ENCODE peak calls at places on chromosome 17, in four cellular contexts. V is SK-N-SH, F is HCT116, K is HepG2. P is an unnamed sample.

GRCh38 chr17:82645516-82645915 is 2.7 kb downstream of the WDR45B start:
- DNase-seq in V (no peak), F (no peak), K (no peak), P (no peak)

GRCh38 chr17:66807182-66807581 is 27.7 kb upstream of the CACNG5 start:
- DNase-seq in V (no peak), F (no peak), K (no peak), P (no peak)

GRCh38 chr17:81160306-81160705 is 5.0 kb upstream of the PVALEF start:
- DNase-seq in V (no peak), F (no peak), K (no peak), P (no peak)

GRCh38 chr17:16515933-16516332 is 23.9 kb upstream of the LRRC75A start:
- DNase-seq in V (no peak), F (no peak), K (no peak), P (no peak)

GRCh38 chr17:43984521-43984920 is 19.9 kb upstream of the NAGS start:
- DNase-seq in V (peak), F (no peak), K (no peak), P (no peak)

GRCh38 chr17:21078056-21078825 is 35.4 kb upstream of the USP22 start:
- DNase-seq in V (no peak), F (no peak), K (no peak), P (no peak)

GRCh38 chr17:31488264-31488981 is 96.9 kb downstream of the RAB11FIP4 start:
- DNase-seq in V (peak), F (no peak), K (no peak), P (no peak)

GRCh38 chr17:44767493-44767892 is 8.7 kb downstream of the ADAM11 start:
- DNase-seq in V (no peak), F (no peak), K (no peak), P (no peak)

GRCh38 chr17:2070241-2071023 is 15.5 kb downstream of the HIC1 start:
- DNase-seq in V (no peak), F (no peak), K (no peak), P (no peak)

GRCh38 chr17:61463068-61463980 is 11.1 kb downstream of the TBX4 start:
- DNase-seq in V (no peak), F (no peak), K (no peak), P (no peak)

GRCh38 chr17:60817187-60817586 is 139.5 kb downstream of the BCAS3 start:
- DNase-seq in V (no peak), F (no peak), K (no peak), P (no peak)

GRCh38 chr17:5526821-5527598 is 40.6 kb downstream of the MIS12 start:
- DNase-seq in V (peak), F (peak), K (peak), P (no peak)

GRCh38 chr17:5530265-5530782 is 44.0 kb downstream of the MIS12 start:
- DNase-seq in V (no peak), F (no peak), K (no peak), P (no peak)

GRCh38 chr17:5523249-5523648 is 36.9 kb downstream of the MIS12 start:
- DNase-seq in V (no peak), F (no peak), K (no peak), P (no peak)

GRCh38 chr17:5531019-5531418 is 44.7 kb downstream of the MIS12 start:
- DNase-seq in V (no peak), F (no peak), K (no peak), P (no peak)

DNA sequence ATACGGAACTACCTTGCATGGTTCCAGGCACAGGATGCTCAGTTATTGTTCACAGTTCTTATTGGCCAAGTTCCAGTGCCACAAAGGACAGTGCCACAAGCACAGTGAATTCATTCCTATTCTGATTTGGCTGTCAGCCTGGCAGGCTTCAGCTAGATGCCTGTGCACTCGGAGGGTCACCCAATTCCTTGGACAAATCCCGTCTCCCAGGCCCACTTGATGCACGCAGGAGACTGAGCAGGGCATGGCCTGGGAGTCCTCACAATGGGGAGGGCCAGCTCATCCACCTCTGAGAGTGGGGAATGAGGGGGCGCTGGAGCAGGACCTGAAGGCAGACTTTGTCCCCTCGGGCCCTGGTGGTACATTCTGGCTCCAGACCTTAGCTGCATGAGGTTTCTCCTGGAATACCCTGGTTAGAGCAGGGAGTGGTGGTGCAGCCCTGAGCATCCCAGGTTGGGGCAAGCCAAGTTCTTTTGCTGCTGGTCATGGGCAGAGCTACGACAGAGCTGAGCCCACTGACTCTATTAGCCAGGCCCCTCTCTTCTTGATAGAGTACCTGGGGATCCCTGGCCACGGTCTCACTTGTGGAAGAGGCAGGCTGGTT is 41.4 kb downstream of the MIS12 start:
- DNase-seq in V (no peak), F (no peak), K (no peak), P (no peak)
- TF ChIP-seq JUND in V (no peak), F (no peak), K (no peak), P (no peak)

GRCh38 chr17:77995146-77995852 is 36.8 kb downstream of the TNRC6C start:
- DNase-seq in V (peak), F (no peak), K (no peak), P (no peak)
- TF ChIP-seq MAX in V (no peak), F (no peak), K (no peak), P (no peak)

GRCh38 chr17:56475121-56475520 is 118.4 kb upstream of the NOG start:
- DNase-seq in V (no peak), F (no peak), K (no peak), P (no peak)

GRCh38 chr17:56468840-56469239 is 124.7 kb upstream of the NOG start:
- DNase-seq in V (no peak), F (no peak), K (no peak), P (no peak)

DNA sequence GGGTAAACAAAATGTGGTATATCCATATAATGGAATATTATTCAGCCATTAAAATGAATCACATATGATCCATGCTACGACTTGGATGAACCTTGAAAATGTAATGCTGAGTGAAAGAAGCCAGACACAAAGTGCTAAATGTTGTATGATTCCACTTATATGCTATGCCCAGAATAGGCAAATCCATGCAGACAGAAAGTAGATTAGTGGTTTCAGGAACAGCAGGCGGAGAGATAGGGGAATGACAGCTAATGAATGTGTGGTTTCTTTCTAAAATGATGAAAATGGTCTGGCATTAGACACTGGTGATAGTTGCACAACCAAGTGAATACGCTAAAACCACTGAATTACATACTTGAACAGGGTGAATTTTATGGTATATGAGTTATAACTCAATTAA is 121.8 kb upstream of the NOG start:
- DNase-seq in V (no peak), F (no peak), K (no peak), P (no peak)
- TF ChIP-seq JUND in V (no peak), F (no peak), K (no peak), P (no peak)

GRCh38 chr17:8176197-8176940 is at the start of gene TMEM107:
- DNase-seq in V (peak), F (peak), K (peak), P (no peak)

GRCh38 chr17:8176998-8177731 is 985 bp upstream of the TMEM107 start:
- DNase-seq in V (no peak), F (no peak), K (no peak), P (no peak)

GRCh38 chr17:8173871-8174322 is 2.3 kb downstream of the TMEM107 start:
- DNase-seq in V (no peak), F (no peak), K (no peak), P (no peak)

GRCh38 chr17:8173056-8173870 is 2.9 kb downstream of the TMEM107 start:
- DNase-seq in V (peak), F (peak), K (peak), P (no peak)

DNA sequence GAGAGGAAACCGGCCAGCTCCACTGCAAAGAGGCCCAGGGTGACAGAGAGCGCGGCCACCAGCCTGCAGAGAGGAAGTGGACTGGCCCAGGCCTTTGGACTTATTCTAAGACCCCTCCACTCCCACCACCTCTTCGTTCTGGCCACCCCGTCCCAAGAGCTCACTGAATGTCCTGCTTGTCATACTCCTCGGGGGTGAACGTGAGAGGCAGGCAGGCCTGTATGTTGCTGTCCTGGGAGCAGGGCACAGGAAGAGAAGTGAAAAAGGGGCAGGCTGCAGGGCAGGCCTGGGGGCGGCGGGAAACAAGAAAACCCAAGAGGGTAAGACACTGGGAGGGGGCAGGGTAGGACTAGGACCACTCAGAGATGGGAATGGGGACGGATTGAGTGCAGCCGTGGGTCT is 384 bp downstream of the TMEM107 start:
- DNase-seq in V (no peak), F (no peak), K (no peak), P (no peak)
- TF ChIP-seq MAX in V (no peak), F (no peak), K (no peak), P (no peak)

GRCh38 chr17:34637548-34638525 is 58.5 kb downstream of the TMEM132E start:
- DNase-seq in V (peak), F (peak), K (peak), P (peak)
- TF ChIP-seq JUND in V (no peak), F (no peak), K (no peak), P (no peak)

DNA sequence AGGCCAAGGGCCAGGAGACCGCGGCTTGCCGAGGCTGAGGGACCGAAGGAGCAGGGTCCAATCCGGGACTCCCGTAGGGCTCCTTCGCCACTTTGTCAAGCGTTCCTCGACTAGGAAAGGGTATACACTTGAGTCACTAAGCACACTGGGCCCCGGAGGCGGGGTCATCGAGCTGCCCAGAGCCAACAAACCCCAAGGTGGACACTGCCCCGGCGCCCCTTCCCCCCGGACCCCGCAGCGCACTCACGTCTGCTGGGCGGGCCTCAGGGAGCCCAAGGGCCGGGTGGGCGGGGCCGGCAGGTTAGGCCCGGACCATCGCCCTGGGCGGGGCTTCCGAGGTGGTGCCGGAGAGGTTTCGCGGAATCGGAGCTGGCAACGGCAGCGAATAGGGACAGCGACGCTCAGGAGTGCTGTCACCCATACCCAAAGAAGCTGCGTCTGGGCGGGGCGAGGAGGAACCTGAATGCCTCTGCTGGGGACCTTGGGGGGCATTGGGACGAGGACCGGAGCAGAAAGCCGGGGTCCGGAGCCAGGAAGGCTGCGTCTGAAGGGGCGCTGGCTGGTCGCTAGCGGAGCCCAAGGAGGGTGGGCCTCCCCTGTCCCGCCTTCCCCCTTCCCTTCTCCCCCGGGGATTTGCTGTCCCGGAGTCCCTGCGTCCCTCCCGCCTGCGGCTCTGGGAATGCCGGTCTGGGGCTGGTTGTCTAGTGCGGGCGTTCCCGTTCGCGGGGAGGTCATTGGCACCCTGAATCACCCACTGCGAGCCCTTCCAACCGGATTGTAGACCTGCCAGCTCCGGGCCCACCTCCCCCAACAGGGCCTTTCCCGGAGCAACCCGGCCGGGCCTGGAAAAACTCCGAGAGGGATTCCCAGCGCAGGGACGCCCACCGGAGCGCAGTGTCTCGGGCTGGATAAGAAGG is 118.2 kb upstream of the SMURF2 start:
- DNase-seq in V (peak), F (peak), K (no peak), P (no peak)
- TF ChIP-seq MAX in V (no peak), F (no peak), K (no peak), P (no peak)

GRCh38 chr17:30358055-30358760 is 20.5 kb upstream of the CPD start:
- DNase-seq in V (no peak), F (no peak), K (no peak), P (no peak)

GRCh38 chr17:30360396-30360795 is 18.3 kb upstream of the CPD start:
- DNase-seq in V (no peak), F (no peak), K (no peak), P (no peak)

GRCh38 chr17:30357476-30357875 is 21.3 kb upstream of the CPD start:
- DNase-seq in V (no peak), F (no peak), K (no peak), P (no peak)

GRCh38 chr17:30363715-30364202 is 15.0 kb upstream of the CPD start:
- DNase-seq in V (no peak), F (no peak), K (no peak), P (no peak)

DNA sequence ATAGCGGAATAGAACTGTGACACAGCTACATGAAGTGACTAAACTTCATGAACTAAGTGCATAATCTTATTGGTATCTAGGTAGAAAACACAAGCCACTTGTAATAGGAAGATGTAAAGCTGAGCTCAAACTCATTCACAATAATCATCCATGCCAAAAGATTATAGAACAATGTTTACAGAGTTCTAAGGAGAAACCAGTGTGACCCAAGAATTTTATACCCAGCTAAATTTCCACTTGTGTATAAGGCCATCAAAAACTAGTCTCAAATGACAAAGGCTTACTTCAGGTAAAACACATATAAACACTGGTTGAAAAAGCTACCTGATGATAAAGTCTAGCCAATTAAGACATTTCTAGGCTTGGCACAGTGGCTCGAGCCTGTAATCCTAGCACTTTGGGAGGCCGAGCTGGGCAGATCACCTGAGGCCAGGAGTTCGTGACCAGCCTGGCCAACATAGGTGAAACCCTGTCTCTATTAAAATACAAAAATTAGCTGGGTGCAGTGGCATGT is 16.9 kb upstream of the CPD start:
- DNase-seq in V (no peak), F (no peak), K (no peak), P (no peak)
- TF ChIP-seq JUND in V (no peak), F (no peak), K (no peak), P (no peak)

DNA sequence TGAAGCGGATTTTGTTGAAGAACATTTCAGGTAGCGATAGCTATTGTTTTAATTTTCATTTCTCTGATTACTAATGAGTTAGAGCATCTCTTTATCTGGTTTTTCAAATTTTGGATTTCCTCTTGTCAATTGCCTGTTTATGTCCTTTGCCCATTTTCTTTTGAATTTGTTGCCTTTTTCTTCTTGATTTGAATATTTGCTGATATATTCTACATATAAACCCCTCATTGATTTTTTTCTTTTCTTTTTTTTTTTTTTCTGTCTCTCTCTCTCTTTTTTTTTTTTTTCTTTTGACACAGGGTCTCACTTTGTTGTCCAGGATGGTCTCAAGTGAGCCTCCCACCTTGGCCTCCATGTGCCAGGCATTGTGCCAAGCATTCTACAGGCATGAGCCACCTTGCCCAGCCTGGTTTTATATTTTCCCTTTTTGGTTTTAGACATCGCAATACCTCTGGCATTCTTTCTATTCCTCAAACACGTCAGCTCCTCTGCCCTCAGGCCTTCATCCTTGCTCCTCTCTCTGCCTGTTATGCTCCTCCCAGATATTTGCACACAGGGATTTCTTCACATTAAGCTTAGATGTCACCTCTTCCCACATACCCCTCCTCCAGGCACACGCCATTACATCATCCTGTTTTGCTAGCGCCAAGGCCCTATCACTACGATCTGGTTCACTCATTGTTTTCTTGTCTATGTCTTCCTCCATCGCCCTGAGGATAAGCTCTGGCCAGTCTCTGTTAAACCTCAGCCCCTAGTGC is 8.5 kb downstream of the SARM1 start:
- DNase-seq in V (peak), F (no peak), K (peak), P (no peak)
- TF ChIP-seq MAX in V (no peak), F (no peak), K (no peak), P (no peak)

P was measured in H1.